ENCODE peak calls at places on chromosomes 11 and 22, in seven cellular contexts. N is GM23338, D is cardiac muscle cell, L is osteocyte, U is astrocyte of the spinal cord, A is MCF 10A, J is ovary. M is an unnamed sample.

GRCh38 chr22:36823177-36823839 is 6.5 kb upstream of the PVALB start:
- DNase-seq in N (peak; percentile 81), D (no peak), L (no peak), U (no peak), A (no peak), J (no peak), M (no peak)

GRCh38 chr11:61814242-61814957 is 2.4 kb downstream of the FADS1 start:
- DNase-seq in N (peak; percentile 70), D (no peak), L (no peak), U (no peak), A (peak; percentile 16), J (no peak), M (no peak)

GRCh38 chr11:59787816-59788215 is 22.8 kb downstream of the MRPL16 start:
- DNase-seq in N (no peak), D (peak; percentile 65), L (no peak), U (peak; percentile 48), A (peak; percentile 37), J (no peak), M (no peak)

GRCh38 chr11:69055598-69056516 is 7.1 kb downstream of the TPCN2 start:
- DNase-seq in N (no peak), D (no peak), L (no peak), U (no peak), A (no peak), J (no peak), M (no peak)

GRCh38 chr11:101470881-101471535 is 112.8 kb downstream of the TRPC6 start:
- DNase-seq in N (no peak), D (no peak), L (no peak), U (no peak), A (peak; percentile 9), J (no peak), M (no peak)

GRCh38 chr11:125433454-125434121 is 62.5 kb downstream of the FEZ1 start:
- DNase-seq in N (peak; percentile 89), D (peak; percentile 67), L (no peak), U (peak; percentile 58), A (peak; percentile 61), J (peak; percentile 44), M (no peak)

GRCh38 chr22:41905411-41906202 is 9.3 kb downstream of the SHISA8 start:
- DNase-seq in N (no peak), D (no peak), L (no peak), U (no peak), A (no peak), J (no peak), M (no peak)

GRCh38 chr22:37818397-37819099 is 4.6 kb upstream of the GALR3 start:
- DNase-seq in N (peak; percentile 77), D (peak; percentile 73), L (no peak), U (peak; percentile 49), A (no peak), J (peak; percentile 62), M (no peak)

GRCh38 chr11:134725939-134726639 is 314.0 kb upstream of the B3GAT1 start:
- DNase-seq in N (peak; percentile 77), D (no peak), L (no peak), U (no peak), A (no peak), J (no peak), M (no peak)

GRCh38 chr11:132058211-132058772 is 687.9 kb downstream of the NTM start:
- DNase-seq in N (peak; percentile 44), D (no peak), L (no peak), U (peak; percentile 51), A (no peak), J (peak; percentile 17), M (no peak)

GRCh38 chr22:24450600-24450999 is 23.2 kb downstream of the ADORA2A start:
- DNase-seq in N (no peak), D (peak; percentile 30), L (no peak), U (no peak), A (no peak), J (peak; percentile 8), M (no peak)

GRCh38 chr11:117407016-117407415 is 79.4 kb downstream of the CEP164 start:
- DNase-seq in N (no peak), D (no peak), L (no peak), U (no peak), A (no peak), J (no peak), M (no peak)

GRCh38 chr22:45162531-45162930 is 1.2 kb upstream of the NUP50 start:
- DNase-seq in N (peak; percentile 34), D (no peak), L (no peak), U (no peak), A (peak; percentile 35), J (no peak), M (no peak)

GRCh38 chr11:8707541-8708270 is 25.1 kb downstream of the RPL27A start:
- DNase-seq in N (no peak), D (no peak), L (no peak), U (peak; percentile 15), A (no peak), J (peak; percentile 68), M (no peak)

GRCh38 chr22:44686873-44687600 is 15.0 kb upstream of the PRR5 start:
- DNase-seq in N (no peak), D (no peak), L (no peak), U (no peak), A (no peak), J (no peak), M (no peak)

GRCh38 chr11:114058026-114058706 is 1.3 kb upstream of the ZBTB16 start:
- DNase-seq in N (peak; percentile 61), D (peak; percentile 57), L (no peak), U (peak; percentile 27), A (no peak), J (peak; percentile 57), M (no peak)

GRCh38 chr22:33579448-33580093 is 340.7 kb downstream of the LARGE1 start:
- DNase-seq in N (peak; percentile 91), D (peak; percentile 78), L (peak; percentile 87), U (peak; percentile 2), A (peak; percentile 9), J (peak; percentile 33), M (no peak)

GRCh38 chr11:88779551-88779950 is 286.2 kb downstream of the GRM5 start:
- DNase-seq in N (no peak), D (no peak), L (no peak), U (peak; percentile 91), A (peak; percentile 27), J (no peak), M (no peak)

DNA sequence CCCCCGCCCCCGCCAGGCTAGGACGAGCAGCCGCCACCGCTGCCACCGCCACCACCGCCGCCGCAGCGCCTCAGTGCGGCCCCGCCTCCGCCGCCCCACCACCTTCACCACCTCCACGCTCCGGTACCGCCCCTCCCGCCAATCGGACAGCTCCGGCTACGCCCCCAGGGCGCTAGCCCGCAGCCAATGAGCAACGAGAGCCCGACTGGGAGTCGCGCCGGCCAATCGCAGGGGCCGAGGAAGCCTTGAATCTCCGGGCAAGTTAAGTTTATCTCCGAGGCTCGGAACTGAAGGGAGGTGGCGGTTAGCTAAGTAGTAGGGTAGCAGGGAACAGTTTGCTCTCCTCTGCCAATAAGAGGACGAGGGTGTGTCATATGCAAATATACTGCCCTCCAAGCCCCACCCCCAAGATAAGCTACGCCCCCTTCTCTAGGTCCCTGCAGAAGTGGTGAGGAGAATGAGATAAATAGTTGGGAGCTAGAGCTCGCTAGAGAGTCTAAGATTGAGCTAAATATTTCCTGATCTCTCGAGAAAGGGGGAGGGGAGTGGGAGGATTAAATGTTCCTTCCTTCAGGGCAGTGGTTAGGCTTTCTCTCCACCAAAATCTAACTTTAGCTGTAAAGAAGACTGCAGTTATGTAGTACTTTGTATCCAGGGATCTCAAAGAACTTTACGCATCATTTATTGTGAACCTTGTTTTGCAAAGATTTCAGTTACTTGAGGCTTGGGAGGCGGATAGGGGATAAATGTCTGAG is at the start of gene SESN3:
- DNase-seq in N (peak; percentile 99), D (peak; percentile 99), L (peak; percentile 99), U (peak; percentile 100), A (peak; percentile 97), J (peak; percentile 98), M (peak; percentile 99)
- TF ChIP-seq CTCF in N (no peak), D (peak; percentile 15), L (peak; percentile 34), U (peak; percentile 7), A (no peak), J (no peak), M (no peak)

DNA sequence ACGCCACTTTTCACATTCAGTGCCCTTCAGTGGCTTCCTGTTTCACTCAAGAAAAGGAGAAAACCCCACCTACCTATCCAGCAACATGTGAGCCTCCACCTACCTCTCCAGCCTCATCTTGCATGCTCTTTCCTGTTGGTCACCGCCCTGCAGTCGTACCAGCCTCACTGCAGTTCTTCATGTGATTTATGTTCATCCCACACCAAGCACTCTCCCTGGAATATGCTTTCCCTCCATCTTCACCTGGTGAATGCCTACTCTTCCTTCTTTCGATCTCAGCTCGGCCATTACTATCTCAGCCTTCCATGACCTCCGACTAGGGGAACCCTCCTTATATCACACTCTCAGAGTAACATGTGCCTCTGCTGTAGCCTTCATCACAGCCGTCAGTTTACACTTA is 21.7 kb upstream of the YWHAH start:
- DNase-seq in N (no peak), D (no peak), L (no peak), U (no peak), A (no peak), J (no peak), M (no peak)
- TF ChIP-seq CTCF in N (no peak), D (no peak), L (no peak), U (no peak), A (no peak), J (no peak), M (no peak)

DNA sequence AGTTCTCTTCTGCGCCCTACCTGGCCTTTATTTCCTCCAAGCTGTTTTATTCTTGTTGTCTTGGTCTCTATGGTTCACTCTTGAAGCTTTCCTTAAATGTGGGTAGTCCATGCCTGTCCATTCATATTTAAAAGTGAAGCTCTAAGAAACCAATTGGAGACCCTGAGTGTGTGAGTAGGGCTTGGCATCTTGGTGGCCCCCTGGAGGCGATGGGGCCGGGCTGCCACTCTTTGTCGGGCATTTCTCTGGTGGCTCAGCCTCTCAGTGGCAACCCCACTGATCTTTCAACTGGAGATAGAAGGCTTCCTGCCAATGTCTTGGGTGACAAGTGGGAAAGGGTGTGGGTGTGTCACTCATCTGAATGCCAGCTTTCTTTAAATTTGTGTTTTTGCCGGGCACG is 9.1 kb downstream of the TRPT1 start:
- DNase-seq in N (no peak), D (no peak), L (no peak), U (no peak), A (no peak), J (no peak), M (no peak)
- TF ChIP-seq CTCF in N (peak; percentile 39), D (no peak), L (no peak), U (no peak), A (no peak), J (no peak), M (no peak)

GRCh38 chr11:9765320-9766101 is 101.6 kb downstream of the SWAP70 start:
- DNase-seq in N (peak; percentile 64), D (peak; percentile 79), L (peak; percentile 92), U (peak; percentile 95), A (no peak), J (peak; percentile 67), M (no peak)
- TF ChIP-seq CTCF in N (no peak), D (no peak), L (no peak), U (no peak), A (no peak), J (no peak), M (no peak)